ENCODE peak calls at places on chromosomes 1 and 21, in six cellular contexts. R, D, N, Q, I and L are unnamed samples.

GRCh38 chr1:60948486-60948885 is 133.9 kb upstream of the NFIA start:
- DNase-seq in R (no peak), N (no peak), I (no peak), D (no peak), Q (no peak), L (no peak)

GRCh38 chr1:41171266-41171874 is 70.7 kb downstream of the SCMH1 start:
- DNase-seq in D (no peak), R (no peak), Q (no peak), I (no peak), N (no peak), L (no peak)

GRCh38 chr1:2987773-2988172 is 33.5 kb upstream of the ACTRT2 start:
- DNase-seq in I (no peak), Q (no peak), D (no peak), N (no peak), R (no peak), L (no peak)

GRCh38 chr1:100769906-100770646 is 50.5 kb downstream of the VCAM1 start:
- DNase-seq in R (no peak), Q (peak), N (no peak), D (no peak), I (no peak), L (no peak)

GRCh38 chr21:46031484-46031883 is 49.9 kb downstream of the COL6A1 start:
- DNase-seq in N (no peak), R (no peak), D (no peak), Q (no peak), I (no peak), L (no peak)

GRCh38 chr1:153526132-153526543 is 9.7 kb downstream of the S100A6 start:
- DNase-seq in R (no peak), D (no peak), N (no peak), I (peak), Q (no peak), L (peak)

GRCh38 chr1:216812966-216813365 is 89.7 kb upstream of the ESRRG start:
- DNase-seq in D (no peak), Q (peak), N (no peak), R (no peak), I (no peak), L (no peak)

GRCh38 chr1:231161711-231162299 is at the start of gene TRIM67:
- DNase-seq in R (no peak), Q (peak), N (no peak), I (no peak), D (no peak), L (no peak)

GRCh38 chr1:66311092-66311491 is 222.9 kb upstream of the SGIP1 start:
- DNase-seq in Q (no peak), R (no peak), N (no peak), I (no peak), D (no peak), L (no peak)

GRCh38 chr1:24909388-24909898 is 20.6 kb downstream of the RUNX3 start:
- DNase-seq in D (peak), I (peak), R (no peak), N (no peak), Q (peak), L (no peak)

GRCh38 chr1:151619489-151620093 is 7.7 kb downstream of the SNX27 start:
- DNase-seq in N (no peak), D (no peak), R (no peak), Q (no peak), I (no peak), L (no peak)

GRCh38 chr1:61606448-61607312 is 118.3 kb downstream of the TM2D1 start:
- DNase-seq in I (no peak), R (no peak), Q (peak), D (peak), N (no peak), L (no peak)

GRCh38 chr1:66214901-66215300 is 319.1 kb upstream of the SGIP1 start:
- DNase-seq in R (no peak), N (peak), I (no peak), Q (no peak), D (no peak), L (no peak)

GRCh38 chr1:8818325-8818775 is 910 bp upstream of the RERE start:
- DNase-seq in R (no peak), D (peak), Q (no peak), I (peak), N (no peak), L (no peak)

GRCh38 chr1:235624751-235625192 is 24.8 kb downstream of the GNG4 start:
- DNase-seq in D (no peak), R (no peak), Q (no peak), N (no peak), I (no peak), L (no peak)

GRCh38 chr1:184823080-184823479 is 68.4 kb upstream of the EDEM3 start:
- DNase-seq in N (no peak), I (no peak), D (no peak), R (no peak), Q (no peak), L (peak)

GRCh38 chr1:109882288-109883245 is 28.1 kb upstream of the CSF1 start:
- DNase-seq in I (no peak), Q (no peak), R (no peak), D (no peak), N (no peak), L (no peak)